ENCODE peak calls at places on chromosomes 1 and 21, in six cellular contexts. K is PC-3, H is psoas muscle, U is gastrocnemius medialis, Z is neural crest cell, P is foreskin fibroblast. S is an unnamed sample.

GRCh38 chr1:206725053-206725963 is 40.6 kb downstream of the MAPKAPK2 start:
- DNase-seq in K (peak), H (no peak), U (no peak), Z (peak), P (peak), S (peak)

GRCh38 chr1:36128126-36128904 is 3.3 kb upstream of the COL8A2 start:
- DNase-seq in K (no peak), H (no peak), U (no peak), Z (no peak), P (no peak), S (peak)

GRCh38 chr1:22241811-22242210 is 98.9 kb upstream of the WNT4 start:
- DNase-seq in K (no peak), H (no peak), U (peak), Z (no peak), P (no peak), S (no peak)

GRCh38 chr1:34871443-34872132 is 12.0 kb upstream of the SMIM12 start:
- DNase-seq in K (no peak), H (no peak), U (no peak), Z (no peak), P (no peak), S (no peak)

GRCh38 chr1:95506736-95507404 is 272.9 kb downstream of the RWDD3 start:
- DNase-seq in K (no peak), H (no peak), U (no peak), Z (no peak), P (no peak), S (no peak)

GRCh38 chr1:58966103-58966916 is 182.5 kb upstream of the JUN start:
- DNase-seq in K (no peak), H (no peak), U (peak), Z (no peak), P (no peak), S (no peak)

GRCh38 chr21:36350282-36350910 is 30.4 kb downstream of the MORC3 start:
- DNase-seq in K (no peak), H (no peak), U (no peak), Z (no peak), P (peak), S (peak)

GRCh38 chr1:93345633-93346471 is at the start of gene DR1:
- DNase-seq in K (peak), H (peak), U (peak), Z (peak), P (peak), S (peak)

GRCh38 chr1:202160377-202160940 is at the start of gene PTPN7:
- DNase-seq in K (no peak), H (no peak), U (no peak), Z (no peak), P (no peak), S (no peak)

GRCh38 chr1:163295949-163296348 is 25.8 kb upstream of the NUF2 start:
- DNase-seq in K (no peak), H (no peak), U (no peak), Z (no peak), P (no peak), S (no peak)

GRCh38 chr1:23559985-23560755 is 869 bp upstream of the ID3 start:
- DNase-seq in K (no peak), H (no peak), U (no peak), Z (no peak), P (peak), S (no peak)

GRCh38 chr1:183375381-183375780 is 42.8 kb downstream of the NMNAT2 start:
- DNase-seq in K (no peak), H (no peak), U (no peak), Z (no peak), P (no peak), S (no peak)

GRCh38 chr1:192024881-192025280 is 133.4 kb upstream of the RGS18 start:
- DNase-seq in K (no peak), H (no peak), U (no peak), Z (no peak), P (no peak), S (no peak)

GRCh38 chr1:87202922-87203655 is 125.6 kb upstream of the LMO4 start:
- DNase-seq in K (no peak), H (no peak), U (no peak), Z (no peak), P (no peak), S (no peak)

GRCh38 chr1:4650981-4651380 is 3.4 kb upstream of the AJAP1 start:
- DNase-seq in K (no peak), H (peak), U (no peak), Z (no peak), P (no peak), S (no peak)

GRCh38 chr1:93979040-93979717 is 69.9 kb upstream of the GCLM start:
- DNase-seq in K (no peak), H (no peak), U (no peak), Z (no peak), P (no peak), S (no peak)

GRCh38 chr1:195715652-195716051 is 892.6 kb downstream of the KCNT2 start:
- DNase-seq in K (no peak), H (no peak), U (no peak), Z (no peak), P (no peak), S (no peak)

GRCh38 chr1:58727363-58727762 is 27.5 kb upstream of the MYSM1 start:
- DNase-seq in K (peak), H (no peak), U (no peak), Z (no peak), P (peak), S (peak)

GRCh38 chr1:74437035-74437434 is 75.4 kb downstream of the LRRC53 start:
- DNase-seq in K (no peak), H (no peak), U (no peak), Z (no peak), P (no peak), S (no peak)

GRCh38 chr1:23098463-23099170 is 70.0 kb downstream of the LUZP1 start:
- DNase-seq in K (peak), H (no peak), U (peak), Z (peak), P (peak), S (peak)

GRCh38 chr1:204731997-204732396 is 46.5 kb upstream of the LRRN2 start:
- DNase-seq in K (no peak), H (no peak), U (no peak), Z (no peak), P (no peak), S (no peak)

GRCh38 chr1:162300057-162300917 is 76.4 kb downstream of the SPATA46 start:
- DNase-seq in K (no peak), H (no peak), U (no peak), Z (no peak), P (no peak), S (no peak)

GRCh38 chr1:74733616-74734484 is 898 bp downstream of the TYW3 start:
- DNase-seq in K (peak), H (no peak), U (no peak), Z (peak), P (peak), S (peak)

GRCh38 chr1:116008651-116009380 is 32.5 kb downstream of the SLC22A15 start:
- DNase-seq in K (no peak), H (no peak), U (no peak), Z (no peak), P (no peak), S (no peak)

GRCh38 chr1:153251562-153251961 is 7.9 kb upstream of the LORICRIN start:
- DNase-seq in K (no peak), H (no peak), U (no peak), Z (no peak), P (no peak), S (no peak)

GRCh38 chr1:160993544-160993943 is 27.4 kb downstream of the F11R start:
- DNase-seq in K (peak), H (no peak), U (no peak), Z (no peak), P (peak), S (peak)

GRCh38 chr1:174946020-174946419 is 53.7 kb upstream of the CACYBP start:
- DNase-seq in K (no peak), H (no peak), U (no peak), Z (no peak), P (no peak), S (no peak)

DNA sequence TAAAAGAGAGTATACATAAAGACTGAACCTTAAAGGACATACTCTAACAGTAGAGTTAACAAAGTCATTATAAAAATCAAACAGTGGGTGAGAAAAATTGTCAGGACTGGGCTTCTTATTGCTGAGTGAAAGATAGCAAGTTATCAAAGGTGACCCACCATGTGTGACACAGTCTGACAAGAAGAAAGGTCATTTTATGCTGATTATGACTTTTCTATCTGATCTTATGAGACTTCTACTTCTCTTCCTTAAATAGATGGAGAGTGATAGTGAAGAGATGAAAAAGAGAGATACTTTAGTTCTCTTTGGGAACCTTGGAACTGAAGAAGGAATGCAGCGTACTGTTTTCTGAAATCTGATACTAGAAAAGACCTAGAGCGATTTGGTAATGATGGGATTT is 2157.1 kb downstream of the NCAM2 start:
- DNase-seq in K (no peak), H (no peak), U (no peak), Z (no peak), P (no peak), S (no peak)
- TF ChIP-seq CTCF in K (no peak), H (no peak), U (no peak), Z (no peak), P (no peak), S (no peak)

DNA sequence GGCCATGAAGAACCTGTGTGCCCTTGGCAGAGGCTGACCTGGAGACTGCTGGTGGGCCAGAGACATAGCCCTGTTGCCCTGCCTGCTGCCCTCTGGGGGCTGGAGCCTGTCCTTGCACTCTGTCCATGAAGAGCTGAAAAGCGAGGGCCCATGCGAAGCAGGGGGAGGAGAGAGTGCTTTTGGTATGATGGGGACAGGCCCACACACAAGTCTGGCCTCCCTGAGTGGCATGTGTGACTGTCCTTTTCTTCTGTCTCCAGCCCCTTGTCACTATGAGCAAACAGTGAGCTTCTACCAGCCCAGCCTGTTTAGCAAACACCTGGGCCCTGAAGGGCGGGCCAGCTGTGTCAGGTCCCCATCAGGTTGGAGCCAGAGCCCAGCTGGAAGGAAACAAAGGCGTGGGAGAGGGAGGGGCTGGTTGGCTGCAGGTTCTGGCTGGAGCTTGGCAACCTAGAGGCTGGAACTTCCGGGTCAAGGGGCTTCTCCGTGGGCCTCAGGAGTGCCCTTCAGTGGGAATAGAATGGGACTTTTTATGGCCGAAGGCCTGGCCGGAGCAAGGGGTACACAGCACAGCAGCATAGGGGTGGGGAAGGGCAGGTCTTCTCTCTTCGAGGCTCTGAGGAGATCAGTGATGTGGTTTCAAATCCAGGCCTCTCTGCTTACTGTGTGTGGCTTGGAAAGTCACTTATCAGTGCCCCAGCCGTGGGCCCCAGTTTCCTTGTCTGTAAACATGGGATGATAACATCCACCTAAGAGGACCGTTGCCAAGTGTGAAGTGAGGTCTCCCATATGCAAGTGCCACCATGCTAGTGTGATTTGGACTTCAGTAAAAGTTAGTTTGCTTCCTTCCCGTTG is 14.3 kb downstream of the QSOX1 start:
- DNase-seq in K (peak), H (peak), U (peak), Z (peak), P (no peak), S (no peak)
- TF ChIP-seq CTCF in K (peak), H (peak), U (peak), Z (peak), P (peak), S (peak)

DNA sequence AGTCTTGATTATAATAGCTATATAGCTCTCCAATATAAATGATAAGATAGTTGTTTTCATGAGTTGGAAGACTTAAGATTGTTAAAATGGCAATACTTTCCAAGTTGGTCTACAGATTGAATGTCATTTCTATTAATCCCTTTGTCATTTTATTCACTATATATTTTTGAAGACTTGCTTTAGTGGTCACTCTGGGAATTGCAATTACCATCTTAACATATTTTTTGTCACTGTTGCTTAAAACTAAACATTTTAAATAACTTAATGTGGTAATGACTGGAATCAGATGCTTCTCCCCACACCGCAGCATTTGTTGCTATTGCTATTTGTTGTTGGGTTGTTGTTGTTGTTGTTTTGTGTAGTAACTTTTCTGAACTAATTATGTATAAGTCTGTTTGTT is 1592.9 kb downstream of the MRPL39 start:
- DNase-seq in K (no peak), H (no peak), U (no peak), Z (no peak), P (no peak), S (no peak)
- TF ChIP-seq CTCF in K (peak), H (no peak), U (no peak), Z (peak), P (no peak), S (peak)

GRCh38 chr1:2330035-2330434 is 61.3 kb downstream of the MORN1 start:
- DNase-seq in K (no peak), H (no peak), U (no peak), Z (no peak), P (no peak), S (no peak)
- TF ChIP-seq CTCF in K (no peak), H (no peak), U (no peak), Z (no peak), P (no peak), S (no peak)

GRCh38 chr1:15992187-15992553 is 11.9 kb upstream of the SRARP start:
- DNase-seq in K (no peak), H (no peak), U (no peak), Z (no peak), P (no peak), S (no peak)
- TF ChIP-seq CTCF in K (no peak), H (no peak), U (no peak), Z (no peak), P (no peak), S (no peak)

GRCh38 chr1:112517231-112517630 is 8.5 kb downstream of the WNT2B start:
- DNase-seq in K (no peak), H (no peak), U (no peak), Z (no peak), P (no peak), S (no peak)
- TF ChIP-seq CTCF in K (no peak), H (no peak), U (no peak), Z (no peak), P (no peak), S (no peak)

DNA sequence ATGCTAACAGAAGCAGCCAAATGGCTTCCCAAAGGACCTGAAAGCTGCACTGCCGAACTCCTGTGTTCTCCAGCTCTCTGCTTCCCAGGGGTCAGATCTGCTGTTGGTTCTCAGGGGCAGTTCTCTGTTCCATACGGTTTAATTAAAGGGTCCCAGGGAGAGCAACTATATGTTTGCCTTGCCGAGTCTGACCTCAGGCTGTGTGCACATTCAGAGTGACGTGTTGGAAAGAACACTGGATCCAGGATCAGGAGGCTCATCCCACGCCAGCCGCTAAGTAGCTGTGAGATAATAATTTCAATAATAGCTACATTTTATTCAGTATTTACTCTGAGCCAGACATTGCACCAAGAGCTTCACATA is 23.4 kb downstream of the NENF start:
- DNase-seq in K (peak), H (no peak), U (no peak), Z (no peak), P (no peak), S (no peak)
- TF ChIP-seq CTCF in K (peak), H (no peak), U (no peak), Z (no peak), P (no peak), S (peak)

DNA sequence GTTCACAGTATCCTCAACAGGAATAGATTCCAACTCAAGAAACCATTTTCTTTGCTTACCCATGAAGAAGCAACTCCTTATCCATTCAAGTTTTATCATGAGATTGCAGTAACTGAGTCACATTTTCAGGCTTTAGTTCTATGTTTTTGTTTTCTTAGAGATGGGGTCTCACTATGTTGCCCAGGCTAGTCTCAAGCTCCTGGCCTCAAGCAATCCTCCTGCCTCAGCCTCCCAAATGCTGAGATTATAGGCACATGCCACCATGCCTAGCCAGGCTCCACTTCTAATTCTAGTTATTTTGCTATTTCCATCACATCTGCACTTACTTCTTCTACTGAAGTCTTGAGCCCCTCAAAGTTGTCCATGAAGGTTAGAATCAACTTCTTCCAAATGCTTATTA is 143.3 kb upstream of the HP1BP3 start:
- DNase-seq in K (no peak), H (no peak), U (no peak), Z (no peak), P (no peak), S (no peak)
- TF ChIP-seq CTCF in K (no peak), H (no peak), U (no peak), Z (no peak), P (no peak), S (no peak)

S was measured in HFFc6.